ENCODE peak calls at places on chromosomes 16 and 17, in six cellular contexts. D, Y, T, X, U and G are unnamed samples.

GRCh38 chr16:86524029-86524428 is 13.7 kb downstream of the FOXF1 start:
- DNase-seq in X (no peak), D (peak; percentile 51), T (no peak), U (no peak), Y (no peak), G (no peak)

GRCh38 chr16:1932050-1933028 is 10.7 kb downstream of the MSRB1 start:
- DNase-seq in X (no peak), Y (no peak), T (no peak), D (peak; percentile 67), U (no peak), G (no peak)

GRCh38 chr16:19574625-19575024 is 19.1 kb downstream of the VPS35L start:
- DNase-seq in X (no peak), U (no peak), T (no peak), D (no peak), Y (no peak), G (no peak)

GRCh38 chr17:57747221-57748017 is 2.3 kb upstream of the CCDC182 start:
- DNase-seq in T (no peak), D (no peak), X (no peak), Y (peak; percentile 74), U (no peak), G (peak; percentile 30)

GRCh38 chr17:27575100-27575911 is 55.7 kb upstream of the LGALS9 start:
- DNase-seq in Y (no peak), U (no peak), X (no peak), T (no peak), D (no peak), G (no peak)

GRCh38 chr17:40551874-40552768 is 13.2 kb downstream of the CCR7 start:
- DNase-seq in Y (no peak), T (peak; percentile 83), D (peak; percentile 82), X (peak; percentile 49), U (peak; percentile 81), G (peak; percentile 99)

GRCh38 chr16:26816885-26817571 is 249.7 kb upstream of the C16orf82 start:
- DNase-seq in D (no peak), Y (no peak), T (no peak), U (no peak), X (no peak), G (no peak)

GRCh38 chr16:76535-77272 is 1.3 kb upstream of the MPG start:
- DNase-seq in D (peak; percentile 94), U (peak; percentile 88), Y (peak; percentile 75), X (peak; percentile 73), T (peak; percentile 92), G (no peak)

GRCh38 chr17:39404542-39405378 is 3.3 kb upstream of the FBXL20 start:
- DNase-seq in Y (peak; percentile 24), T (no peak), X (no peak), D (no peak), U (no peak), G (peak; percentile 70)

GRCh38 chr17:50588391-50589111 is 28.0 kb downstream of the CACNA1G start:
- DNase-seq in X (no peak), T (no peak), Y (peak; percentile 7), D (no peak), U (no peak), G (no peak)

GRCh38 chr16:67156146-67156844 is 3.4 kb downstream of the TRADD start:
- DNase-seq in T (no peak), Y (no peak), D (no peak), U (no peak), X (no peak), G (no peak)

GRCh38 chr17:77354721-77355455 is 214.1 kb downstream of the SEC14L1 start:
- DNase-seq in T (peak; percentile 70), X (no peak), Y (no peak), U (peak; percentile 79), D (peak; percentile 88), G (peak; percentile 94)

GRCh38 chr16:897200-897543 is 73.6 kb downstream of the LMF1 start:
- DNase-seq in T (no peak), D (no peak), Y (no peak), U (no peak), X (no peak), G (no peak)

GRCh38 chr16:14364112-14364385 is 266.0 kb downstream of the PARN start:
- DNase-seq in X (no peak), U (no peak), Y (no peak), T (no peak), D (no peak), G (no peak)
- H3K4me3 ChIP-seq in X (peak overlapping the region; percentile 28), U (no peak overlapping the region), Y (no peak overlapping the region), T (no peak overlapping the region), D (no peak overlapping the region), G (no peak overlapping the region)

DNA sequence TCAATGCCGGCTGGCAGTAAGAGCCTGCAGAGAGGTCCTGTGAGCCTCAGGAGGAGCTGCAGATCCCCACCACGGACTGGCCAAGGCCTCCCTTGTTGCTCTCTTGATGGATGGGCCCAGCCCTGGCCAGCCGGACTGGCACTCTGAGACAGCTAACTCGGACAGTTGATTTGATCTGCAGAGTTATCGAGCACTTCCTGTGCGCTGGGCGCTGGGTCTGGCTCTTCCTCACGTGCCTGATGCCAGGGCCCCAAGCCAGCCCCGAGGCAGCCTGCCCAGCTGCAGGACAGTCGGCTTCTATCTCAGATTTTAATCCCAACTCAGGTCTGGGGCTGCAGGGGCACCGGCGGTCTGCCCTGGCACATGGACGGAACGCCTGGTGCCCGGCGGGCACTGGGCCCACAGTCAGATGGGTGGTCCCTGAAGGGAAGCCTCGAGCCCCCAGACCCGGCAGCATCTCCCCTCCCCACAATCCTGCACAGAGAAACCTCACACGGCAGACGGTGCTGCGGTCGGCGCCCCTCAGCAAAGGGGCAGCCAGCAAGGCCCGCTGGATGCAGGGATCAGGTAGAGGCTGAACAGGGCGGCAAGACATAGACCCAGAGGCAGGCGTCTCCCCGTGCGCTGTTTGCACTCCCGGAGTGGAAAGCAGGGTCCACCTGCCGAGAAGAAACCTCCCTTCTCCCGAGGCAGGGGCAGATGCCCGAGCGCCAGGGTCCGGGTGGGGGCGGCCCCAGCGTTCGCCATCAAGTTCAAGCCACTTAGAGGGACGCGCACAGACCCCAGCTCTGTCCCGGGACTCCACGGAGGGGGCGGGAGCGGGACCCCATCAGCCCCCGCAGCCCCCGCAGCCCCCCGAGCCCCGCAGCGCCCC is 34.0 kb downstream of the TIMM22 start:
- DNase-seq in Y (no peak), T (no peak), D (no peak), U (peak; percentile 67), X (no peak), G (no peak)
- H3K4me3 ChIP-seq in Y (no peak overlapping the region), T (peak overlapping the region; percentile 43), D (peak overlapping the region; percentile 43), U (peak overlapping the region; percentile 65), X (peak overlapping the region; percentile 44), G (peak overlapping the region; percentile 10)

GRCh38 chr17:2814499-2815341 is 18.5 kb downstream of the RAP1GAP2 start:
- DNase-seq in D (no peak), U (peak; percentile 28), Y (no peak), X (peak; percentile 72), T (no peak), G (no peak)

GRCh38 chr17:2815781-2816185 is 19.5 kb downstream of the RAP1GAP2 start:
- DNase-seq in D (no peak), Y (no peak), U (no peak), X (no peak), T (no peak), G (no peak)

GRCh38 chr17:2809337-2809736 is 13.1 kb downstream of the RAP1GAP2 start:
- DNase-seq in U (no peak), X (no peak), Y (no peak), T (no peak), D (no peak), G (no peak)

GRCh38 chr17:2816688-2817087 is 20.4 kb downstream of the RAP1GAP2 start:
- DNase-seq in X (no peak), D (no peak), U (no peak), T (no peak), Y (no peak), G (no peak)

DNA sequence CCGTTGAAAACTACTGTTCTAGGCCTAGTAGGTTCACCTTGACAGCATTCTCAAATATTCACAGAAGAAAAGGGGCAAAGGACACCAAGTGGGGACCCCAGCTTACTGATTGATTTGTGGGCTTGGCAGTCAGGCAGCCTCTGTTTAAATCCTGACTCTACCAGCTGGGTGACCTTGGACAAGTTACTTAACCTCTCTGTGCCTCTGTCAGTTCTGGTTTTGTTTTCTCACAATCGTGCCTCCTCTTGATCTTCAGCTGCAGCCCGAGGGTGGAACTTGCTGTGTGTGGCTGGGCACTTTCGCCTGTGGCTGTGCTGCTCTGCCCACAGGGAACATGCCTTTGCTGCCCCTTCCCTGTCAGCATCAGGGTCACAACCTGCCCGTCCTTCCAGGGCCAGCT is 17.8 kb downstream of the RAP1GAP2 start:
- DNase-seq in U (no peak), X (no peak), Y (no peak), D (no peak), T (no peak), G (no peak)
- H3K4me3 ChIP-seq in U (no peak overlapping the region), X (peak overlapping the region; percentile 37), Y (no peak overlapping the region), D (no peak overlapping the region), T (peak overlapping the region; percentile 21), G (no peak overlapping the region)

DNA sequence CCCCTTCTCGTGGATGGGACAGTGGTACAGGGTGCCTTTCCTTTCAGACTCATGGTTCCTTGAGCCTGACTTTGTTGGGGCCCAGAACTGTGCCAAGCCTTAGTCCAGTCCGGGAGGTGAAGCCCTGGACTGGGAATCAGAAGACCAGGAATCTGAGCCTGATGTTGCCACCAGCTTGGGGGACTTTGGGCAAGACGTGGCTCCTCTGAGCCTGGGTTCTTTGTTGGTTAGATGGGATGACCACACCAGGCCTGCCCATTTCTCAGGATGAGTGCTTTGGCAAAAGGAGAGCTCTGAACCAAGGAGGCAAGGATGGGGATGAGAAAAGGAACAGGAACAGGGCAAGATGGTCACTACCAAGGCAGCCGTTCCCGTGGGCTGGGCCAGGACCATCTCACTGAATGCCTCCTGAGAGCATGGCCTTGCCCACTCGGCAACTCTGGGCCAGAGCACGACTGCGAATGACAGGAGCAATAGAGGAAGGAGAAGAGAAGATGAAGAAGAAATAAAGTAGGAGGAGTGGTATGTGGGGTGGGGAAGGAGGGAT is 32.5 kb downstream of the PITPNM3 start:
- DNase-seq in X (no peak), Y (no peak), D (peak; percentile 69), U (no peak), T (no peak), G (no peak)
- H3K4me3 ChIP-seq in X (no peak overlapping the region), Y (no peak overlapping the region), D (no peak overlapping the region), U (no peak overlapping the region), T (no peak overlapping the region), G (no peak overlapping the region)

GRCh38 chr17:48843172-48843900 is 12.5 kb downstream of the CALCOCO2 start:
- DNase-seq in T (no peak), X (no peak), Y (no peak), D (no peak), U (no peak), G (peak; percentile 26)

GRCh38 chr17:48841395-48841831 is 10.6 kb downstream of the CALCOCO2 start:
- DNase-seq in Y (peak; percentile 80), X (no peak), T (no peak), D (no peak), U (no peak), G (peak; percentile 61)

GRCh38 chr17:48842746-48843145 is 11.9 kb downstream of the CALCOCO2 start:
- DNase-seq in T (no peak), D (no peak), U (no peak), Y (no peak), X (no peak), G (no peak)

GRCh38 chr17:48835971-48836370 is 5.1 kb downstream of the CALCOCO2 start:
- DNase-seq in Y (no peak), U (no peak), D (no peak), X (no peak), T (no peak), G (no peak)

DNA sequence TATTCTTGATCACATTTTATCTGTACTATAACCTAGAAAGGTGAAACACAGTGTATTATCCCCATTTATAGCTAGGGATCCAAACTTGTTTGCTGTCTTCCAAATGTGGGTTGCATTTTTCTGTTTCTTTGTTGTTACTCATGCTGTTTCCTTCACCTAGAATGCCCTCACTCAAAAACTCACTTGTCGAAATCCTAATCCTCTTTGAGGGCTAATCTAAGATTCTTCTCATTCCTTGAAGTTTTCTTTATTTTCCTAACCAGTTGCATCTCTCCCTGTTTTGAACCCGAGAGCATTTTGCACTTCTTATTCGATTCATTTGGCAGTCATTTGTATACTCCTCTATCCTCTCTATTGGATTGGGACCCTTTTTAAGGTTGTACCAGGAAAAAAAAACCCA is 9.6 kb downstream of the CALCOCO2 start:
- DNase-seq in D (no peak), Y (no peak), X (no peak), T (no peak), U (no peak), G (no peak)
- H3K4me3 ChIP-seq in D (peak overlapping the region; percentile 41), Y (peak overlapping the region; percentile 75), X (no peak overlapping the region), T (peak overlapping the region; percentile 28), U (peak overlapping the region; percentile 44), G (no peak overlapping the region)